ENCODE peak calls at places on chromosomes 12 and 14, in six cellular contexts. H, L, R, J, N and P are unnamed samples.

GRCh38 chr12:13942826-13943225 is 38.6 kb downstream of the GRIN2B start:
- DNase-seq in H (no peak), L (no peak), R (no peak), J (no peak), N (no peak), P (no peak)

GRCh38 chr12:1791104-1791927 is 29.0 kb upstream of the LRTM2 start:
- DNase-seq in H (peak), L (peak), R (peak), J (peak), N (peak), P (peak)

GRCh38 chr12:11734781-11735180 is 85.3 kb downstream of the ETV6 start:
- DNase-seq in H (no peak), L (no peak), R (no peak), J (no peak), N (no peak), P (no peak)

GRCh38 chr12:55932546-55932919 is 1.6 kb downstream of the DGKA start:
- DNase-seq in H (no peak), L (peak), R (no peak), J (no peak), N (peak), P (no peak)

GRCh38 chr12:32031109-32031508 is 71.9 kb downstream of the RESF1 start:
- DNase-seq in H (no peak), L (no peak), R (no peak), J (no peak), N (no peak), P (no peak)

GRCh38 chr12:24901975-24902461 is 46.9 kb downstream of the BCAT1 start:
- DNase-seq in H (no peak), L (no peak), R (no peak), J (no peak), N (no peak), P (no peak)

GRCh38 chr12:25811656-25812126 is 146.8 kb upstream of the RASSF8 start:
- DNase-seq in H (no peak), L (no peak), R (peak), J (no peak), N (no peak), P (no peak)

GRCh38 chr12:114415525-114415868 is 9.6 kb upstream of the TBX5 start:
- DNase-seq in H (no peak), L (no peak), R (no peak), J (no peak), N (no peak), P (no peak)

GRCh38 chr12:52506858-52507715 is 13.1 kb downstream of the KRT5 start:
- DNase-seq in H (no peak), L (no peak), R (peak), J (no peak), N (peak), P (no peak)

GRCh38 chr12:59393506-59393905 is 202.3 kb upstream of the SLC16A7 start:
- DNase-seq in H (no peak), L (no peak), R (no peak), J (no peak), N (no peak), P (no peak)

GRCh38 chr14:99023371-99023770 is 248.6 kb downstream of the BCL11B start:
- DNase-seq in H (no peak), L (no peak), R (no peak), J (no peak), N (no peak), P (no peak)

GRCh38 chr12:15546102-15546701 is 223.9 kb downstream of the PTPRO start:
- DNase-seq in H (no peak), L (no peak), R (no peak), J (no peak), N (no peak), P (no peak)

GRCh38 chr12:98861232-98861631 is 216.1 kb downstream of the APAF1 start:
- DNase-seq in H (no peak), L (no peak), R (no peak), J (no peak), N (no peak), P (no peak)

GRCh38 chr12:98852181-98852580 is 207.1 kb downstream of the APAF1 start:
- DNase-seq in H (no peak), L (no peak), R (no peak), J (no peak), N (no peak), P (no peak)

GRCh38 chr12:98856897-98857540 is 211.9 kb downstream of the APAF1 start:
- DNase-seq in H (no peak), L (no peak), R (no peak), J (no peak), N (no peak), P (no peak)
- TF ChIP-seq EP300 in H (no peak), L (no peak), R (no peak), J (no peak), N (no peak), P (no peak)

DNA sequence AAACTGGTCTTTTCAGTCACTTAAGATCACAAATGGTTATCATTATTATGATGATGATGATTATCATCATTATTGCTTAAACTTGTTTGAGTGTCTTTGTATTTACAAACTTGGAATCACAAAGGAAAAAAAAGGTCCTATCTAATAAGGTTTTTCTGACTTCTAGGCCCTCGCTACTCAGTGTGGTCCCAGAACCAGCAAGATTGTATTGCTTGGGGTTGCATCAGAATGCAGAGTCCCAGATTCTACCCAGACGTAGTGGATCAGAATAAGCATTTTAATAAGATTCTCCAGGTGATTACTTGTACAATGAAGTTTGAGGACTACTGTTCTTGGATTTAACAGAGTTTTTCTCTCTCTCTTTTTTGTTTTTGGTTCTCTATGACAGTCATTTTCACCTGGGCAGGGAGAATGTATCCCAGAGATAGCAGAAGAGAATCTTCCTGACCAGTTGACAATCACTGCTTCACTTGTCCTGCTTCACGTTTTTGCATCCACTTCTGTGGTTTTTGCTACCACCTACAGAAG is 29.3 kb upstream of the PPP1R12A start:
- DNase-seq in H (no peak), L (no peak), R (no peak), J (no peak), N (no peak), P (no peak)
- H3K27ac ChIP-seq in H (no peak), L (no peak), R (no peak), J (no peak), N (no peak), P (no peak)

DNA sequence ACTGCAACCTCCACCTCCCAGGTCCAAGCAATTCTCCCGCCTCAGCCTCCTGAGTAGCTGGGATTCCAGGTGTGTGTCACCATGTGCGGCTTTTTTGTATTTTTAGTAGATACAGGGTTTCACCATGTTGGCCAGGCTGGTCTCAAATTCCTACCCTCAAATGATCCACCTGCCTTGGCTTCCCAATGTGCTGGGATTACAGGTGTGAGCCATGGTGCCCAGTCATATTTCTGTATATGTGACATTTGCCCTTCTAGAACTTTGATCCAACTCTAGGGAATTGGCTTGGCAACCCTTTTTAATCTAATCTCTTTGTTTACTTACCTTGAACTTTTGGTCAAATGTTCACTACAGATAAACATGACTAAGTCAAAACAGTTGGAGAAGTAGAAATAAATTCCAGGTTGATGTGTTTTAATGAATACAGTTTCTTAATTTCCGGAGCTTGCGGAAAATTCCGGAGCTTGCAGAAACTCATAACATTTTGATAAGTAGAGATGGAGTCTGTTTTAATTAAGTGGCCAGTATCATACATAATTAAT is 11.5 kb upstream of the PEBP1 start:
- DNase-seq in H (no peak), L (no peak), R (no peak), J (no peak), N (no peak), P (no peak)
- TF ChIP-seq EP300 in H (no peak), L (no peak), R (no peak), J (no peak), N (no peak), P (no peak)

GRCh38 chr14:76777721-76778120 is 16.5 kb downstream of the VASH1 start:
- DNase-seq in H (no peak), L (no peak), R (no peak), J (no peak), N (no peak), P (no peak)

GRCh38 chr14:76775695-76776305 is 14.5 kb downstream of the VASH1 start:
- DNase-seq in H (peak), L (no peak), R (no peak), J (no peak), N (no peak), P (no peak)

GRCh38 chr14:76775159-76775694 is 14.0 kb downstream of the VASH1 start:
- DNase-seq in H (no peak), L (no peak), R (no peak), J (no peak), N (no peak), P (no peak)

GRCh38 chr14:76774471-76775158 is 13.3 kb downstream of the VASH1 start:
- DNase-seq in H (no peak), L (no peak), R (no peak), J (no peak), N (no peak), P (no peak)

DNA sequence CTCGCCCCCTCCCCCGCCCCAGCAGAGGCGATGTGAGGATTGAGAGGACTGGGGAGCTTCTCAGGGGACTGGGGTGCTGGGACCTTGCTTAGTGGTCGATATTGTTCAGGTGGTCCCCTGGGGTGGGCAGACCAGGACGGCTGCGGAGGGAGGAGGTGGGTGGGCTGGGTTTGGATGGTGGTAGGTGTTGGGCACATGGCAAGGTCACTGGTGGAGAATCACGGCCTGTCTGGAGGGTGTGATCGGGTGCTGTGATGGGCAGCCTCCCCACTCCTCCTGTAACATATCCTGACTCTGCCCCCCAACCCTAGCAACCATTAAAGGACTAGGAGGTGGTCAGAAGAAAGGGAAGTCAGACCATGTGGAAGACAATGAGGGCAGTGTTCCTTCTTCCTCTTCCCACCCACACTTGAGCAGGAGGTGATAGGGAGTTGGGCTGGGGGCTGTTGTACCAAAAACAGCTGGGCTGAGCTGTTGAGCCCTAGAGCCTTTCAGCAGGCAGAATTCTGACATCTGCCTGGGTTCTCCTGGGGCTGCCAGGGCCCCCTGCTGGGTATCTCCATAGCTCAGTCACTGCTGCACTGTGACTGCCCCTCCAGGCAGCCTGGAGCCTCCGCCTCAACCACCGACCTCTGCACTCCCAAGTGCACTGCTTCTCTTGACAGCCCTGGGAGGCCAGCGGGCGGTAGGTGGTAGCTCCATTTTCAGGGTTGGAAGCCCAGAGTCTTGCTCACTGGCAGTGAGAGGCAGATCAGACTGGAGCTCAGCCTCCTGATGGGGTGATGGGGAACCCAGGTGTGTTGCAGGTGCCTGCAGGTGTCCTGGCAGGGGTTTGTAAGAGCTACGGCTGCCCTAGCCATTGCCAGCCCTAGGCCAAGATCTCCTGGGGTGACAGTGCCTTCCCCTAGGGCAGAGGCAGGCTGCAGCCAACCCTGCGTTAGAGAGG is 15.3 kb downstream of the VASH1 start:
- DNase-seq in H (no peak), L (no peak), R (no peak), J (no peak), N (no peak), P (no peak)
- H3K27ac ChIP-seq in H (no peak), L (no peak), R (no peak), J (no peak), N (no peak), P (no peak)

DNA sequence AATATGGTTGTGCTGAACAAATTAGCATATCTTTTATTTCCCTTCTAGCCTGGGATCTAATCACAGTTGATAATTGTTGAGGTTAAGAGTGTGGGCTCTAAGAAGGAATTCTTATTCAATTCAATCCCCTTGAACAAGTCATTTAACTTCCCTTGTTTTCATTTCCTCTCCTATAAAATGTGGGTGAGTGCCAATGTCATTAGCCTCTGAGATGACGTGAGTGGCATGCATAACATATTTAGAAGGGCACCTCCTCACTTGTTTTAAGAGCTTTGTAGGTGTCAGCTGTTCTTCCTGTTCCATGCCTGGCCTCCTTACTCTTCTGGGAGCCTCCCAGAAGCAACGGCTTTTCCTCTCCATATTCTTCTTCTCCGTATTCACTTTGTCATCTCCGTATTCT is 155.4 kb upstream of the NEDD1 start:
- DNase-seq in H (no peak), L (no peak), R (no peak), J (no peak), N (no peak), P (no peak)
- TF ChIP-seq EP300 in H (no peak), L (no peak), R (no peak), J (no peak), N (no peak), P (no peak)

GRCh38 chr14:61716956-61717355 is 21.6 kb downstream of the HIF1A start:
- DNase-seq in H (no peak), L (no peak), R (no peak), J (no peak), N (no peak), P (no peak)
- H3K27ac ChIP-seq in H (no peak), L (no peak), R (peak), J (no peak), N (peak), P (no peak)

GRCh38 chr12:45990468-45991288 is at the start of gene SCAF11:
- DNase-seq in H (peak), L (peak), R (peak), J (peak), N (peak), P (peak)
- TF ChIP-seq EP300 in H (no peak), L (peak), R (peak), J (peak), N (peak), P (no peak)